ENCODE peak calls at places on chromosomes 12 and 14, in four cellular contexts. L is K562, C is GM12878, I is GM12891. R is an unnamed sample.

GRCh38 chr14:36646664-36647416 is 14.8 kb upstream of the PAX9 start:
- DNase-seq in L (no peak), C (no peak), I (no peak), R (no peak)

GRCh38 chr14:104968541-104969401 is 9.4 kb downstream of the AHNAK2 start:
- DNase-seq in L (no peak), C (no peak), I (no peak), R (no peak)

GRCh38 chr12:46209914-46210834 is 58.7 kb downstream of the SLC38A1 start:
- DNase-seq in L (no peak), C (peak), I (no peak), R (no peak)

GRCh38 chr12:109495012-109495411 is 17.6 kb downstream of the UBE3B start:
- DNase-seq in L (no peak), C (no peak), I (no peak), R (no peak)

GRCh38 chr14:89190779-89191513 is 226.1 kb downstream of the FOXN3 start:
- DNase-seq in L (no peak), C (no peak), I (no peak), R (no peak)

GRCh38 chr14:90968025-90968424 is 92.4 kb downstream of the RPS6KA5 start:
- DNase-seq in L (no peak), C (no peak), I (no peak), R (peak)

GRCh38 chr12:13582421-13582820 is 385.9 kb downstream of the EMP1 start:
- DNase-seq in L (no peak), C (no peak), I (no peak), R (no peak)

GRCh38 chr12:80813820-80814219 is 97.1 kb downstream of the MYF5 start:
- DNase-seq in L (no peak), C (peak), I (no peak), R (no peak)

GRCh38 chr12:120709976-120710804 is at the start of gene UNC119B:
- DNase-seq in L (peak), C (no peak), I (peak), R (no peak)

GRCh38 chr12:79690606-79691298 is at the start of gene PAWR:
- DNase-seq in L (no peak), C (no peak), I (peak), R (no peak)

GRCh38 chr12:62278022-62278421 is 17.8 kb downstream of the USP15 start:
- DNase-seq in L (no peak), C (no peak), I (no peak), R (no peak)

GRCh38 chr12:82708507-82708906 is 21.8 kb downstream of the TMTC2 start:
- DNase-seq in L (no peak), C (no peak), I (no peak), R (no peak)

GRCh38 chr14:74963705-74964271 is 8.4 kb upstream of the PGF start:
- DNase-seq in L (no peak), C (no peak), I (no peak), R (no peak)

GRCh38 chr12:115294443-115295133 is 610.6 kb upstream of the TBX3 start:
- DNase-seq in L (no peak), C (no peak), I (no peak), R (no peak)
- TF ChIP-seq SPI1 in L (no peak), C (no peak), I (no peak), R (no peak)

GRCh38 chr12:98893601-98894411 is 248.7 kb downstream of the APAF1 start:
- DNase-seq in L (no peak), C (no peak), I (no peak), R (no peak)

GRCh38 chr12:98893126-98893525 is 248.0 kb downstream of the APAF1 start:
- DNase-seq in L (no peak), C (no peak), I (no peak), R (no peak)

GRCh38 chr12:98894412-98895085 is 249.5 kb downstream of the APAF1 start:
- DNase-seq in L (no peak), C (no peak), I (peak), R (no peak)

GRCh38 chr12:98896938-98897337 is 251.8 kb downstream of the APAF1 start:
- DNase-seq in L (no peak), C (no peak), I (no peak), R (no peak)

DNA sequence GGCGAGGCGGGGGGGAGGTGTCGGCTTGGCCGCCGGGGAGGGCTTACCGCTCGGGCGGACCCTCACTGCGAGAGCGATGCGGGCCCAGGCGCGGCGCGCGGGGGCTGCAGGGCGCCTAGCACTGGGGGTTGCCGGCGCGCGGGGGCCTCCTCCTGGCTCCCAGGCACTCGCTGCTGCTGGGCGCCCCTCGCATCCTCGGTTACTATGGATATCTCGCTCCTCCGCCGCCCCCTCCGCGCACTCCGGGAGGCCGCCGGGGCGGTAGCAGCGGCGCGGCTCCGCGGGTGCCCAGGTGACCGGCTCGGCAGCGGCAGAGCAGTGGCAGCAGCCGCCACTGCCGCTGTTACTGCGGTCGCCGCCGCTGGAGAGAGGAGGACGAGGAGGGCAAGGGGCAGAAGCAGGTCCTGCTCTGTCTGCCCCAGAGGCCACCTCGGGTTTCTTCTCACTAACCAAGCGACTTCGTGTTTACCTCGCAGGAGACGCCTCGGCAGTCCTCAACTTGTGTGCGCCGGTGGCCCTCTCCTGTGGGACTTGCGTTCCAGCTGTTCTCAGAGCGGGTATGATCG is 250.1 kb downstream of the APAF1 start:
- DNase-seq in L (no peak), C (no peak), I (no peak), R (no peak)
- TF ChIP-seq SPI1 in L (no peak), C (no peak), I (no peak), R (no peak)

GRCh38 chr12:7042847-7043246 is 17.7 kb upstream of the C1S start:
- DNase-seq in L (peak), C (no peak), I (no peak), R (no peak)
- TF ChIP-seq SPI1 in L (no peak), C (no peak), I (no peak), R (no peak)

DNA sequence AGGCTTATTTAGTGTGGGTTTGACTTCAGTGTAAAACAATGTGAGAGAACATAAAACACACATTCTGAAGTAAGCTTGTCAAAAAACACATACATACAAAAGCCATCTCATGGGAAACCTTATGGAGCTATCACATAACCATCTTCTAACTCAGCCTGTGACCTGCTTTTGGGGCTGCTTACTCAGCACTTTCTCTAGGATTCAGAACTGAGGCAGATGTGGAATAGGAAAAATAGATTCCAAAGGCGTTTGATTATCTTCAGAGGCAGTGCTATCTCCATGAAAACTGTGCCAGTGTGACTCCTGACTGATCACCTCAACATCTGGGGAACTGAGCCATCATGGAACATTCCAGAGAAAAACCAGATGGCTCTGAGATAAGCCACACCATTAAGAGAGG is 13.5 kb downstream of the HAL start:
- DNase-seq in L (no peak), C (no peak), I (no peak), R (no peak)
- TF ChIP-seq SPI1 in L (no peak), C (no peak), I (no peak), R (no peak)

DNA sequence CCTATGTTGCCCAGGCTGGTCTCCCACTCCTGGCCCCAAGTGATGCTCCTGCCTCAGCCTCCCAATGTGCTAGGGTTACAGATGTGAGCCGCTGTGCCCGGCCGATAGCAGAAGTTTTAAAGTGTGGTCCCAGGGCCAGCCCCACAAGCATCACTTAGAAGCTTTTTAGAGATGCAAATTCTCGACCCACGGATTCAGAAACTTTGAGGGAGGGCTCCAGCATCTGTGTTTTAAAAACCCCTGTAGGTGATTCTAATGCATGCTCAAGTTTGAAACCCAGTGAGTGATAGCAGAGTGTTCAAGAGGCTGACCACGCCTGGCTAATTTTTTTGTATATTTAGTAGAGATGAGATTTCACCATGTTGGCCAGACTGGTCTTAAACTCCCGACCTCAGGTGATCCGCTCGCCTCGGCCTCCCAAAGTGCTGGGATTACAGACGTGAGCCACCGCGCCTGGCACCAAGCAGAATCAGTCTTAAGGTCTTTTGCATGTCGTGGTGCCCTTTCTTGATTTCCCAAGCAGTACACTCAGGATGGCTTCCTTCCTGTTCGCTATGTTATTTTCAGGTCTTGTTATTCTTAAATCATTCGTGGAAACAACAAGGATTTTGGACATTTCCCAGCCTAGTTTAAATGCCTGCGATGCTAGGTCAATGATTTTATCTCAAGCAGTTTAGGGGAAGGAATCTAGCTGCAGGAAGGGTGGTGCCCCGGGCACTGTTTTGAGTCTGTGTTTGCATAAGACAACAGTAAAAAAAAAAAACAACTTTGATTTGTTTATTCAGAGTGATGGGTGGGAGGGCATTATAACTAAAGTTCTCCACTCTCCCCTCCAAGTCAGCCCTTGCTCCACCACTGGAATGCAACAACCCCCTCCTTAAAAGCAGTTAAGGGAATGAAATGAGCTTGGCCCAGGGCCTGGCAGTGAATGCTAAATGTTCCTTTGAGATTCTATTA is 9.2 kb upstream of the RILPL2 start:
- DNase-seq in L (no peak), C (no peak), I (no peak), R (no peak)
- TF ChIP-seq SPI1 in L (no peak), C (no peak), I (no peak), R (no peak)

GRCh38 chr12:69684472-69684871 is 14.6 kb downstream of the BEST3 start:
- DNase-seq in L (no peak), C (no peak), I (no peak), R (no peak)
- TF ChIP-seq SPI1 in L (no peak), C (no peak), I (no peak), R (no peak)

DNA sequence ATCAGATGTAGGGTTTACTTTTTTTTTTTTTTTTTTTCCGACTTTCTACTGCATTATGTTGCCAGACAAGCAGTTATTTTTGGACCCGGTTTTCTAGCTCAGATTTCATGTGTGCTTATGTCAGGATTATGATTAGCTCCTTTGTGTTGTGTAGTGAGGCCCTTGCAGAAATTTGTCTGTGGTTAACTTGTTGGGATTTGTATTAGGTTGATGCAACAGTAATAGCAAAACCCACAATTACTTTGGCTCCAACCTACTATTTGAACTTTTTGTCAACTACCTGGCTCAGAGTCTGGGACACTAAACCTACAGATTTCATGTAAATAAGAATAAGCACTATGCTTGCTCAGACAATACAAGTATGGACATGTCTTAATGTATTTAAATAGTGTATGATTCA is 44.1 kb upstream of the KCNJ8 start:
- DNase-seq in L (no peak), C (no peak), I (no peak), R (no peak)
- TF ChIP-seq SPI1 in L (no peak), C (no peak), I (no peak), R (no peak)

DNA sequence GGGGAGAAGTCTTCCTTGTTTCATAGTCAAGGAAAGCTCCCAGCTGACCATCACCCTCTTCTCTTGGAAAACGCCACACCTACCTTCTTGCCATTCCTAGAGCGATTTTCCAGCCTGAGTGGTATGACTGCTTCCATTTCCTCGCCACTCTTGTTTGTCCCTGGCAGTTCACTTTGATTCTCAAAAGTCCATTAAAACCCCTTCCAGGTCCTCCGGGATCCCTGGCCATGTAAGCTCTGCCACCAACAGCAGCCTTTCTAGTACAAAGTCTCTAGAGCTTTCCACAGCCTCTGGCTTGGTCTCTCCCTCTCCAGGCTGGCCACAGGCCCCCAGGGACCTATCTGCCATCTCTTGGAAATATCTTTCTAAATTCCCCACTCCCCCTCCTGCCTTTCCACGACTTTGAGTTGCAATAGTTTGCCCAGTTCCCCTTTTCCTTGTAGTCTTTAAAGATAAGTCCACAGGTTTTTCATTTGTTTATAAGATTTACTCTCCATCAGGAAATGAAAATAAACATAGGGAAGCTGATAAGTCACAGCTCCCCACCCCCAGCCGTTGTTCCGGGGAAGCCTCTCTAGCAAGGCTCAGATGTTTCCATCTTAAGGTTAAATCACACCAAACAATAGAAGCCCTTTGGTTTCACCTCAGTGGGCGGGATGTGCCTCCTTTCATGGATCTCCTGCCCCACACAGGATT is 42.9 kb upstream of the SINHCAF start:
- DNase-seq in L (no peak), C (no peak), I (no peak), R (no peak)
- TF ChIP-seq SPI1 in L (peak), C (peak), I (peak), R (peak)

GRCh38 chr14:23632461-23633159 is 3.6 kb upstream of the DHRS2 start:
- DNase-seq in L (no peak), C (no peak), I (no peak), R (no peak)
- TF ChIP-seq SPI1 in L (no peak), C (no peak), I (no peak), R (no peak)

DNA sequence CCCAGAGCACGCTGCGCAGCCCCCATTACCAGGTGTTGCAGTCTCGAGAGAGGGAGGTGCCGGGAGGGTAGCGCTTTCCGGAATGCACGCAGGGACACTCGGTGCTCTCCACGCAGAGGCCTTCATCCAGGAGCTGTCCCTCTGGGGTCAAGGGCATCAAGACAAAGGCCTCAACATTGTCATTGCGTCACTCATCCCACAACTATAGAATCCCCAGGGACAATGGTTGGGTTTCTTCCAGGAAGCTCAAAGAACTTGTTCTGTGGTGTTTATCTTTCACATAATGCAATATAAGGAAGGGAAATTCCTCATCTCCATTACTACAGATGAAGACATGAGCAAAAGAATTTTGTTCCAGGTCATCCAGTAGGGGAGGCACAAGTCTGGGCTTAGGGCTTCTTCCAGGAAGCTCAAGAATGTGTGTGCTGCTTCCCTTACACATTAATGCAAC is 52.1 kb downstream of the VWF start:
- DNase-seq in L (no peak), C (no peak), I (no peak), R (no peak)
- TF ChIP-seq SPI1 in L (no peak), C (no peak), I (no peak), R (no peak)